ENCODE peak calls at places on chromosomes 12 and 14, in five cellular contexts. One of them, this sample, is unnamed.

GRCh38 chr14:22852940-22853767 is 16.8 kb downstream of the MMP14 start:
- DNase-seq in fibroblast of mammary gland: peak
- DNase-seq in Peyer's patch: peak
- DNase-seq in ascending aorta: peak
- DNase-seq in A549: peak
- DNase-seq in this sample: peak

GRCh38 chr12:64673490-64674169 is 63.3 kb downstream of the RASSF3 start:
- DNase-seq in fibroblast of mammary gland: no peak
- DNase-seq in Peyer's patch: no peak
- DNase-seq in ascending aorta: no peak
- DNase-seq in A549: no peak
- DNase-seq in this sample: no peak

GRCh38 chr12:24879644-24880043 is 69.3 kb downstream of the BCAT1 start:
- DNase-seq in fibroblast of mammary gland: no peak
- DNase-seq in Peyer's patch: no peak
- DNase-seq in ascending aorta: no peak
- DNase-seq in A549: no peak
- DNase-seq in this sample: no peak

GRCh38 chr12:18718462-18718861 is 19.4 kb downstream of the PLCZ1 start:
- DNase-seq in fibroblast of mammary gland: no peak
- DNase-seq in Peyer's patch: no peak
- DNase-seq in ascending aorta: no peak
- DNase-seq in A549: no peak
- DNase-seq in this sample: peak

GRCh38 chr14:70289138-70289537 is 70.3 kb downstream of the COX16 start:
- DNase-seq in fibroblast of mammary gland: no peak
- DNase-seq in Peyer's patch: no peak
- DNase-seq in ascending aorta: no peak
- DNase-seq in A549: no peak
- DNase-seq in this sample: no peak

GRCh38 chr12:29889737-29890136 is 106.0 kb upstream of the TMTC1 start:
- DNase-seq in fibroblast of mammary gland: peak
- DNase-seq in Peyer's patch: no peak
- DNase-seq in ascending aorta: no peak
- DNase-seq in A549: no peak
- DNase-seq in this sample: peak

GRCh38 chr12:49527361-49528130 is 11.3 kb upstream of the KCNH3 start:
- DNase-seq in fibroblast of mammary gland: no peak
- DNase-seq in Peyer's patch: no peak
- DNase-seq in ascending aorta: no peak
- DNase-seq in A549: no peak
- DNase-seq in this sample: no peak

GRCh38 chr12:104218935-104219334 is 3.4 kb downstream of the TXNRD1 start:
- DNase-seq in fibroblast of mammary gland: peak
- DNase-seq in Peyer's patch: no peak
- DNase-seq in ascending aorta: no peak
- DNase-seq in A549: no peak
- DNase-seq in this sample: peak

GRCh38 chr12:76890407-76891143 is 11.8 kb upstream of the CSRP2 start:
- DNase-seq in fibroblast of mammary gland: peak
- DNase-seq in Peyer's patch: no peak
- DNase-seq in ascending aorta: no peak
- DNase-seq in A549: no peak
- DNase-seq in this sample: peak

GRCh38 chr12:110957652-110958051 is 37.3 kb upstream of the MYL2 start:
- DNase-seq in fibroblast of mammary gland: no peak
- DNase-seq in Peyer's patch: no peak
- DNase-seq in ascending aorta: no peak
- DNase-seq in A549: no peak
- DNase-seq in this sample: no peak

GRCh38 chr14:52268191-52269061 is 928 bp downstream of the PTGDR start:
- DNase-seq in fibroblast of mammary gland: peak
- DNase-seq in Peyer's patch: peak
- DNase-seq in ascending aorta: no peak
- DNase-seq in A549: no peak
- DNase-seq in this sample: peak

GRCh38 chr14:33120341-33120740 is 181.7 kb downstream of the NPAS3 start:
- DNase-seq in fibroblast of mammary gland: peak
- DNase-seq in Peyer's patch: no peak
- DNase-seq in ascending aorta: no peak
- DNase-seq in A549: no peak
- DNase-seq in this sample: peak

GRCh38 chr14:102928412-102929348 is 6.2 kb downstream of the AMN start:
- DNase-seq in fibroblast of mammary gland: no peak
- DNase-seq in Peyer's patch: peak
- DNase-seq in ascending aorta: no peak
- DNase-seq in A549: no peak
- DNase-seq in this sample: peak

GRCh38 chr14:52553002-52553670 is 500 bp downstream of the GPR137C start:
- DNase-seq in fibroblast of mammary gland: peak
- DNase-seq in Peyer's patch: no peak
- DNase-seq in ascending aorta: no peak
- DNase-seq in A549: no peak
- DNase-seq in this sample: peak

DNA sequence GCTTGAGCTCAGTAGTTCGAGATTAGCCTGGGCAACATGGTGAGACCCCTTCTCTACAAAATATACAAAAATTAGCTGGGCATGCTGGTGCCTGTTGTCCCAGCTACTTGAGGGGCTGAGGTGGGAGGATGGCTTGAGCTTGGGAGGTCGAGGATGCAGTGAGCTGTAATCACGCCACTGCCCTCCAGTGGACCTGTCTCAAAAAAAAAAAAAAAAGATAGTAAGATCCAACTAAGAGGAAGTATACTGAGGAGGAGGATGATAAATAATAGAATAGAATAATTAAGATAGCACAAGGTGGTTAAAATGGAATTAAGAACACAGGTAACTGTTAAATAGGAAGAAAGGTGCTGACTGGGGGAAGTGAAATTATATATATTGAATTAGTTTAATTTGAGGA is 37.0 kb upstream of the BAZ1A start:
- DNase-seq in fibroblast of mammary gland: peak
- DNase-seq in Peyer's patch: no peak
- DNase-seq in ascending aorta: no peak
- DNase-seq in A549: no peak
- DNase-seq in this sample: no peak
- TF ChIP-seq CTCF in fibroblast of mammary gland: no peak
- TF ChIP-seq CTCF in Peyer's patch: no peak
- TF ChIP-seq CTCF in ascending aorta: no peak
- TF ChIP-seq CTCF in A549: peak
- TF ChIP-seq CTCF in this sample: no peak

DNA sequence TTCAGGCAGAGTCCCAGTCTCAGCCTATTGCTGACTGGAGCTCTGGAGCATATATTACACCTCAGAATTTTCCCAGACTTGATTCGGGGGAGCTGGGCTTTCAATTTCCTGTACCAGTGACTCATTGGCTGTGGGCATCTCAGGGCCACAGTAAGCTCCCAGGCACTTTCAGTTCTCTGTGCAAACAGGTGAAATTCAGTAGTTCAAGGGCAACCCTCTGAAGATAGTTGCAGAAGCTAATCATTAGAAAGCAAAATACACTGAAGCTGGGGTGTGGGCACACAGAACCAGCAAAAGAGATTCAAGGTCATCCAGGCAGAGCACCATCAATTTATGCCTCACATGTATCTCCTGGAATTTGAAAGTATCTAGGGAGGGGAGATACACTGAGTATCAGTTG is 8.1 kb upstream of the NIN start:
- DNase-seq in fibroblast of mammary gland: no peak
- DNase-seq in Peyer's patch: no peak
- DNase-seq in ascending aorta: no peak
- DNase-seq in A549: no peak
- DNase-seq in this sample: peak
- TF ChIP-seq CTCF in fibroblast of mammary gland: no peak
- TF ChIP-seq CTCF in Peyer's patch: no peak
- TF ChIP-seq CTCF in ascending aorta: no peak
- TF ChIP-seq CTCF in A549: no peak
- TF ChIP-seq CTCF in this sample: no peak

DNA sequence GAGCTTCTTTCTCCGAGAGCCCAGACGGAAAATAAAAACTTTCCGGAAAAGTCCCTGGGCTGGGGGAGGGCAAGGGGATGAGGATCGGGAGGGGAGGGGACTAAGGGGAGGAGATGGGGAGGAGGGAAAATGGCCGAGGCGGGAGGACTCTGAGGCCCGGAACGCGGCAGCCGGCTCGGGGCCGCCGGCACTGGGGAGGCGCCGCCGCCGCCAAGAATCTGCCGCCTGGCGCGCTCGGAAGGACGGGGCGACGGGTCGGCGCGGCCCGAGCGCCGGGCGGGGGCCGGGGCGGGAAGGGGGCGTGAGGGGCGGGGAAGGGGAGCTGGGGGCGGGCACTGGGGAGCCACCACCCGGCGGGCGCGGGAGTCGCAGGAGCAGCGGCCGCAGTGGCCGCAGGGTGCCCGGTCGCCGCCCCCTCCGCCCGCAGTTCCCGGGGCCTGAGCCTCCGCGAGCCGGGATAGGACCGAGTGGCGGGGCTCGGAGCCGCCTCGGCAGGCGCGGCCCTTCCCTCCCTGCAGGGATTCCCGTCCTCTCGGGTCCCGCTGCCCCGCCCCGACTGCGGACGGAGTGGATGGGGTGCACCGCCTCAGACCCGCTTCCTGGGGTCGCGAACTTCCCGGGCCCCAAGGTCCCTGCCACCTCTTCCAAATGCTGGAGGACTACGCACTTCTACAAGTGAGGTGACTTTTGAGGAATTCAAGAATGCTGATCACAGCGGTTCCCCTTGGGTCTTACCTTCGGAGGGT is at the start of gene PRKD1:
- DNase-seq in fibroblast of mammary gland: peak
- DNase-seq in Peyer's patch: peak
- DNase-seq in ascending aorta: no peak
- DNase-seq in A549: peak
- DNase-seq in this sample: peak
- TF ChIP-seq CTCF in fibroblast of mammary gland: no peak
- TF ChIP-seq CTCF in Peyer's patch: no peak
- TF ChIP-seq CTCF in ascending aorta: no peak
- TF ChIP-seq CTCF in A549: no peak
- TF ChIP-seq CTCF in this sample: no peak

GRCh38 chr12:109302358-109302757 is 6.7 kb downstream of the FOXN4 start:
- DNase-seq in fibroblast of mammary gland: no peak
- DNase-seq in Peyer's patch: no peak
- DNase-seq in ascending aorta: no peak
- DNase-seq in A549: peak
- DNase-seq in this sample: no peak
- TF ChIP-seq CTCF in fibroblast of mammary gland: no peak
- TF ChIP-seq CTCF in Peyer's patch: no peak
- TF ChIP-seq CTCF in ascending aorta: no peak
- TF ChIP-seq CTCF in A549: no peak
- TF ChIP-seq CTCF in this sample: peak

DNA sequence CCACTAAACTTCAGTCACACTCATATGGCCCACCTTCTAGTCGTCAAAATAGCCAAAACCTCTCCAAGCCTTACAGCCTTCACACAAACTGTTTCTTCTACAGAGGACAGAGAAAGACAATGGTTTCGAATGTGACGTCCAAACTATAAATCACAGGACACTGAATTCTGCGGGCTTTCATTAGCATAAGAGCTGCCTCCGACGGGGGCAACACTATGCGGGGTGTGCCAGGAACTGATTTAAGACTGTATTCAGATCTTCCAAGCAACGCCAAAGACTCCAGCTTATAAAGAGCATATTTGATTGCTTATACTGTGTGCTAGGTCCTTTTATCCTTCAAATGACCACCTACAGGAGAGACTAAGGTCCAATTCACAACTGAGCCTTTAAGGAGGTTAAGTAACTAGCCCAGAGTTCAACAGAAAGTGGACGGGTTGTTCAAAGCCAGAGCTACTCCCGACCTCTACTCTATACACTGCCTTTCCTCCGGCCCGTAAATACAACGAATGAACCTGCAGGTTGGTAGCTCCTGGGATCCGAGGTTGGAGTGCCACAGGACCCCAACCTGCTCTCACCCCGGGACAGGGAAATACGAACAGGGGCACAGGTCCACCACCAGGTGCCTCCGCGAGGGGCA is 574 bp downstream of the L2HGDH start:
- DNase-seq in fibroblast of mammary gland: no peak
- DNase-seq in Peyer's patch: no peak
- DNase-seq in ascending aorta: no peak
- DNase-seq in A549: peak
- DNase-seq in this sample: peak
- TF ChIP-seq CTCF in fibroblast of mammary gland: peak
- TF ChIP-seq CTCF in Peyer's patch: peak
- TF ChIP-seq CTCF in ascending aorta: peak
- TF ChIP-seq CTCF in A549: peak
- TF ChIP-seq CTCF in this sample: peak

GRCh38 chr14:67453575-67454300 is 34.8 kb downstream of the TMEM229B start:
- DNase-seq in fibroblast of mammary gland: no peak
- DNase-seq in Peyer's patch: no peak
- DNase-seq in ascending aorta: no peak
- DNase-seq in A549: no peak
- DNase-seq in this sample: no peak
- TF ChIP-seq CTCF in fibroblast of mammary gland: no peak
- TF ChIP-seq CTCF in Peyer's patch: no peak
- TF ChIP-seq CTCF in ascending aorta: no peak
- TF ChIP-seq CTCF in A549: no peak
- TF ChIP-seq CTCF in this sample: no peak

DNA sequence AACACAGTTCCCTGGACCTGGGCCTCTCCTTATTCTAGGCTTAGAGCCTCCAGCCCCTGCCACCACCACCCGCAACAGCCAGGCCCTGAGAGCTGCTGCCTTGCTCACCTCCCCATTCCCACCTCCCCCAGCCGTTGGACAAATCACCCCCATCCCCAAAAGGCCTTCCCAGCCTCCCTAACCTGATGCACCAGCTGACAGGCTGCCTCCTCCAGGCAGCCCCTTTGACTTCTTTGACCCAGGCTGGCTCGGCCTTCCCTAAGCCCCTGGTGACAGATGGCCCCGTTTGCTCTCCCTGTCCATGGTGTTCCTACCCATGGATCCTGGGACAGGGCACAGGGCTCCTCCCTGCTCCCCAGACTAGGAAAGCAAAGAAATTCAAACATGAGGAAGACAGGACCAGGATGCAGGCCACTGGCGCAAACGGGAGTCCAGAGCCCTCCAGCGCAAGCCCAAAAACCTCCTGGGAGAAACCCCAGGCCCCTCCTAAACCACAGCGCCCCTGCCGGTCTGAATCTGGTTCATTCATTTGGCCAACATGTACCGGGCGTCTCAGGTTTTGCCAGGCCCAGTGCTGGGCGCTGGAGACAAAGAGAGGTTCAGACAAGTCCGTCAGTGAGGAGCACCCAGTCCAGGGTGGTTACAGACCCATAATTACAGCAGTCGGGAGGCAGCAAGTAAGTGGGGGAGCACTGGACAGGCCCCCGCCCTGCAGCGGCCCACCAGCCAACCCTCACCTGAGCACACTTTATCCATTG is 2.4 kb downstream of the AKT1 start:
- DNase-seq in fibroblast of mammary gland: no peak
- DNase-seq in Peyer's patch: no peak
- DNase-seq in ascending aorta: no peak
- DNase-seq in A549: no peak
- DNase-seq in this sample: no peak
- TF ChIP-seq CTCF in fibroblast of mammary gland: no peak
- TF ChIP-seq CTCF in Peyer's patch: no peak
- TF ChIP-seq CTCF in ascending aorta: no peak
- TF ChIP-seq CTCF in A549: no peak
- TF ChIP-seq CTCF in this sample: peak

This sample was measured in epithelial cell of esophagus.